ENCODE peak calls at places on chromosome 7, in six cellular contexts. C is fibroblast of mammary gland, T is WTC11, X is left ventricle myocardium inferior, O is PC-9, R is upper lobe of right lung. U is an unnamed sample.

GRCh38 chr7:141974831-141975230 is 1.3 kb upstream of the TAS2R38 start:
- DNase-seq in O (no peak), X (no peak), C (peak), R (no peak), T (peak), U (no peak)

GRCh38 chr7:75663302-75663907 is 75.3 kb downstream of the HIP1 start:
- DNase-seq in C (peak), X (no peak), R (no peak), T (no peak), O (no peak), U (no peak)

GRCh38 chr7:28128608-28129007 is 52.0 kb downstream of the JAZF1 start:
- DNase-seq in C (no peak), O (no peak), T (no peak), X (no peak), R (no peak), U (peak)

GRCh38 chr7:31518766-31519165 is 4.9 kb downstream of the ITPRID1 start:
- DNase-seq in X (no peak), O (no peak), R (no peak), T (no peak), C (no peak), U (no peak)

GRCh38 chr7:135721198-135721820 is 6.7 kb downstream of the SLC13A4 start:
- DNase-seq in C (no peak), T (no peak), O (no peak), X (no peak), R (peak), U (no peak)

GRCh38 chr7:144780071-144780608 is 55.7 kb downstream of the TPK1 start:
- DNase-seq in T (no peak), R (no peak), X (no peak), O (no peak), C (peak), U (no peak)

GRCh38 chr7:104951546-104951945 is 62.5 kb upstream of the KMT2E start:
- DNase-seq in R (no peak), T (no peak), O (no peak), C (peak), X (no peak), U (no peak)

GRCh38 chr7:24290004-24290641 is 6.1 kb downstream of the NPY start:
- DNase-seq in X (no peak), R (peak), C (peak), T (peak), O (peak), U (peak)

GRCh38 chr7:159027803-159028455 is 116.7 kb downstream of the VIPR2 start:
- DNase-seq in T (no peak), O (no peak), C (peak), R (peak), X (no peak), U (no peak)

GRCh38 chr7:132399367-132399766 is 176.9 kb downstream of the PLXNA4 start:
- DNase-seq in C (no peak), R (no peak), O (peak), X (no peak), T (no peak), U (no peak)

GRCh38 chr7:70778585-70778984 is 353.4 kb upstream of the GALNT17 start:
- DNase-seq in C (no peak), R (no peak), T (no peak), O (no peak), X (no peak), U (no peak)

GRCh38 chr7:100472121-100472851 is 6.7 kb downstream of the TSC22D4 start:
- DNase-seq in O (no peak), C (no peak), R (no peak), T (no peak), X (no peak), U (no peak)

GRCh38 chr7:152486968-152487367 is 51.2 kb upstream of the KMT2C start:
- DNase-seq in T (no peak), C (no peak), O (no peak), R (no peak), X (no peak), U (no peak)

GRCh38 chr7:117825132-117825531 is 48.1 kb downstream of the CTTNBP2 start:
- DNase-seq in X (no peak), R (no peak), C (peak), O (no peak), T (no peak), U (peak)

GRCh38 chr7:111845853-111846252 is 283.6 kb upstream of the IMMP2L start:
- DNase-seq in C (no peak), X (no peak), R (no peak), O (no peak), T (no peak), U (no peak)

GRCh38 chr7:17986826-17987225 is 40.8 kb downstream of the PRPS1L1 start:
- DNase-seq in X (no peak), C (peak), R (no peak), O (peak), T (no peak), U (peak)

GRCh38 chr7:91408388-91409154 is 144.3 kb downstream of the FZD1 start:
- DNase-seq in C (no peak), R (no peak), X (no peak), O (no peak), T (no peak), U (no peak)

DNA sequence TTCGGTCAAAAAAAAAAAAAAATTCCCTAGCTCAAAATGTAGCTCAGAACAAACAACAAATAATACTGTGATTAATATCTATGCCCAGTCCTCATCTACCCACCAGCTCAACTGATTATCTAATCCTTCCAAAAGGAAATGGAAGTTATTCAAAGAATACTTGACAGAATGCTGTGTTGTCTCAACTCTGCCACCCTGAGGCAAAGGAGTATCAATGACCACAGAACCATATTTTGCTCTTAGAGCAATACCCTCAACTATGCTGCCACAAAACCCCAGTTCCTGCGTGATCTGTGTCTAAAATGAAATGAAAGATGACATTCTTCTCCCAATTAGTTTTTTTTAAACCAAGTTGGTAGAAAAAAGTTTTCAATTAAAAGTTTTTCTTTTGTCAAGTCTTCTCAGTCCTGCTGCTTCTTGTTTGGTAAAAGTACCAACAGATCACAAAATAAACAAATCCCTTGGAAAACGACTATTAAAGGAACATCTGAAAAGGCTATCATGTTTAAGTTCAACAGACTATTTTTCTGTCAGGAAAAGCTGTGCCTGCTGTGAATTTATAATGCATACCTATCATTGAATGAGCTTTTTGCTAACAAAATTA is 21.6 kb downstream of the RBM28 start:
- DNase-seq in X (no peak), C (peak), O (peak), T (no peak), R (no peak), U (peak)
- TF ChIP-seq CTCF in X (peak), C (peak), O (peak), T (no peak), R (peak), U (peak)

GRCh38 chr7:128406147-128406985 is 3.4 kb downstream of the IMPDH1 start:
- DNase-seq in T (peak), X (no peak), O (peak), C (no peak), R (no peak), U (no peak)
- TF ChIP-seq CTCF in T (no peak), X (no peak), O (no peak), C (no peak), R (no peak), U (no peak)

GRCh38 chr7:64181586-64181985 is 25.4 kb upstream of the ZNF735 start:
- DNase-seq in R (no peak), C (no peak), T (no peak), X (no peak), O (no peak), U (no peak)

GRCh38 chr7:64182036-64182790 is 24.8 kb upstream of the ZNF735 start:
- DNase-seq in T (no peak), O (no peak), R (no peak), X (no peak), C (no peak), U (no peak)

GRCh38 chr7:64183126-64183742 is 23.8 kb upstream of the ZNF735 start:
- DNase-seq in R (no peak), T (no peak), C (no peak), X (no peak), O (no peak), U (no peak)

GRCh38 chr7:64183827-64184372 is 23.1 kb upstream of the ZNF735 start:
- DNase-seq in O (no peak), C (no peak), R (no peak), X (no peak), T (no peak), U (no peak)

GRCh38 chr7:64180989-64181388 is 26.0 kb upstream of the ZNF735 start:
- DNase-seq in O (no peak), X (no peak), R (no peak), T (no peak), C (peak), U (no peak)
- TF ChIP-seq CTCF in O (peak), X (peak), R (peak), T (no peak), C (peak), U (peak)

GRCh38 chr7:665751-666453 is 60.6 kb upstream of the DNAAF5 start:
- DNase-seq in T (peak), C (peak), O (peak), R (peak), X (peak), U (no peak)
- TF ChIP-seq CTCF in T (no peak), C (peak), O (no peak), R (no peak), X (peak), U (peak)

GRCh38 chr7:155218276-155219153 is 79.2 kb upstream of the INSIG1 start:
- DNase-seq in O (no peak), R (no peak), C (no peak), X (no peak), T (no peak), U (no peak)

GRCh38 chr7:155215576-155216325 is 81.9 kb upstream of the INSIG1 start:
- DNase-seq in X (no peak), C (no peak), T (no peak), R (no peak), O (no peak), U (no peak)

GRCh38 chr7:155217629-155218028 is 80.0 kb upstream of the INSIG1 start:
- DNase-seq in T (no peak), R (no peak), C (no peak), X (no peak), O (no peak), U (no peak)

GRCh38 chr7:155214328-155214986 is 83.2 kb upstream of the INSIG1 start:
- DNase-seq in X (no peak), R (no peak), O (peak), T (no peak), C (peak), U (no peak)

DNA sequence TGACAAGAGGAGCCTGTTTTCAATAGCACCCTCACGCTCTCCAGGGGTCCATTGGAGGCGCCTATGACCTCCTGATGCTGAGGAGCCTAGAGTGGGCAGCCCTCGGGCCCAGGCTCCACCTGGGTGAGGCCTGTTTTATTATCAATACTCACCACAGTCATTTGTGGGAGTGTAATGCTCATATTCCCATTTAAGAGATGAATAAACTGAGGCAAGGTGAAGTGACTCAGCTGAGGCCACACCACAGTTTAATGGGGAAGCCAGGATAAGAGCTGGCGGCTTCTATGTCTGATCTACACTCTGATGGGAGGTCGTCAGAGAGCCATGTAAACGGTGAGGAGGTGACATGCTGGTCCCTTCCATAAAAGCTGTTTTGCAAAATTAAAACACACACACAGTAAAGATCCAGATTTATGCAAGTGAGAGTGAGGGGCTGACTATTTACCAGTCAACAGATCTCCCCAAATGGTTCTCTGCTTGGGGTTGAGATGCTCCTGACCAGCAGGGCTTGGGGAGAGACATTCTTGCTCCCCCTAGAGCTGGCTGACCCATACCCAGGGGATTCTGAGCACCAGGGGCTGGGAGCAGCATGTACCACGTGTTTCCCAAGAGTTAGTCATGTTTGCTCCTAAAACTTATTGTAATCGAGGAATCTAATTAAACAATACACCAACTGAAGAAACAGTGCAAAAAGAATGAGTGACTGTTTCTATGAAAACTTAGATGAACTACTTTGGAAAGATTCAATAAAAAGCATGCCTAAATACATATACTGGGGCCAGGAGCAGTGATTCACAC is 81.0 kb upstream of the INSIG1 start:
- DNase-seq in O (peak), R (no peak), T (no peak), X (no peak), C (peak), U (no peak)
- TF ChIP-seq CTCF in O (peak), R (no peak), T (no peak), X (no peak), C (no peak), U (no peak)

GRCh38 chr7:103571591-103571990 is 125.6 kb upstream of the SLC26A5 start:
- DNase-seq in O (no peak), X (no peak), T (no peak), C (no peak), R (no peak), U (no peak)

GRCh38 chr7:103577059-103577458 is 131.1 kb upstream of the SLC26A5 start:
- DNase-seq in X (no peak), O (no peak), T (no peak), R (no peak), C (no peak), U (no peak)

GRCh38 chr7:103574536-103574935 is 128.5 kb upstream of the SLC26A5 start:
- DNase-seq in O (no peak), X (no peak), T (no peak), C (no peak), R (no peak), U (no peak)

GRCh38 chr7:103576616-103577015 is 130.6 kb upstream of the SLC26A5 start:
- DNase-seq in O (no peak), C (no peak), T (no peak), X (no peak), R (no peak), U (no peak)

GRCh38 chr7:103573479-103574058 is 127.6 kb upstream of the SLC26A5 start:
- DNase-seq in T (no peak), R (no peak), C (peak), X (no peak), O (peak), U (peak)
- TF ChIP-seq CTCF in T (peak), R (peak), C (peak), X (peak), O (peak), U (peak)

GRCh38 chr7:151461942-151462230 is 21.9 kb upstream of the CRYGN start:
- DNase-seq in O (no peak), C (no peak), X (no peak), T (no peak), R (no peak), U (no peak)
- TF ChIP-seq CTCF in O (no peak), C (no peak), X (no peak), T (no peak), R (no peak), U (no peak)

GRCh38 chr7:87564290-87564963 is 36.3 kb downstream of the ABCB1 start:
- DNase-seq in O (no peak), T (peak), C (peak), X (no peak), R (no peak), U (no peak)
- TF ChIP-seq CTCF in O (peak), T (peak), C (peak), X (peak), R (peak), U (peak)

DNA sequence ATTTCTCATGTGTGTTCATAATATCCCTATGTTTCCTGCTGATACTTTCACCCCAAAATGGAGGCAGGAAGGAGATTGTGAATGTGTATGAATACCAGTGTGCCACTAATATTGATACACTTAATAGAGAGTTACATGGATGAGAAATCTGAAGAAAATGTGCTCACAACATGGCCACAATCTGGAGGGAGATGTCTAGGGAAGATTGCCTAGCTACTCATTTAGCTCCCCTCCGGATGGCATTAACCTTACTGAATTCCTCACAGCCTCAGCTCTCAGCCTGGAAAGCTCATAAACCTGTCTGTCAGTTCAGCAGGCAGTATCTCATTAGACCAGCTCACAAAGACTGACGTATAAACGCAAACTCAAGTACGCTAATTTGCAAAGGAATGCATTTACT is 23.4 kb upstream of the DMTF1 start:
- DNase-seq in T (no peak), O (no peak), C (no peak), R (no peak), X (no peak), U (no peak)
- TF ChIP-seq CTCF in T (no peak), O (no peak), C (no peak), R (no peak), X (no peak), U (no peak)

GRCh38 chr7:130381468-130382312 is 1.4 kb downstream of the CPA1 start:
- DNase-seq in R (no peak), O (no peak), T (peak), X (no peak), C (no peak), U (no peak)
- TF ChIP-seq CTCF in R (peak), O (no peak), T (peak), X (peak), C (no peak), U (peak)